ENCODE peak calls at places on chromosomes 16 and 17, in nine cellular contexts. L is OCI-LY7; Z is stimulated activated CD8-positive, alpha-beta memory T cell treated with anti-CD3 and anti-CD28 coated beads, Interleukin-2, amount 100 ng/mL, for 48 hours; V is mucosa of descending colon; Q is Karpas-422; R is EL; P is GM13977; D is NCI-H1105; K is GM23248. U is an unnamed sample.
A peak's percentile ranks its signal among the peaks of the same experiment; 100 is the strongest.

GRCh38 chr16:86784267-86784626 is 205.9 kb downstream of the FOXL1 start:
- DNase-seq in L (no peak), Z (no peak), V (no peak), Q (no peak), R (no peak), P (no peak), D (no peak), K (peak; percentile 61), U (no peak)

GRCh38 chr16:72172105-72173034 is at the start of gene PMFBP1:
- DNase-seq in L (peak; percentile 86), Z (peak; percentile 3), V (peak; percentile 44), Q (peak; percentile 97), R (peak; percentile 76), P (peak; percentile 59), D (no peak), K (peak; percentile 92), U (peak; percentile 44)

GRCh38 chr17:31629696-31630470 is 229.2 kb downstream of the COPRS start:
- DNase-seq in L (no peak), Z (no peak), V (no peak), Q (no peak), R (peak; percentile 86), P (no peak), D (no peak), K (peak; percentile 87), U (no peak)

GRCh38 chr17:77907497-77908120 is 50.9 kb upstream of the TNRC6C start:
- DNase-seq in L (no peak), Z (no peak), V (no peak), Q (no peak), R (no peak), P (no peak), D (no peak), K (no peak), U (no peak)

GRCh38 chr17:48724241-48725004 is 1.4 kb downstream of the PRAC2 start:
- DNase-seq in L (peak; percentile 58), Z (peak; percentile 77), V (peak; percentile 98), Q (peak; percentile 82), R (peak; percentile 77), P (peak; percentile 78), D (peak; percentile 16), K (peak; percentile 89), U (peak; percentile 22)

GRCh38 chr17:18184143-18185007 is 747 bp downstream of the ALKBH5 start:
- DNase-seq in L (peak; percentile 81), Z (peak; percentile 54), V (peak; percentile 59), Q (peak; percentile 82), R (peak; percentile 51), P (peak; percentile 63), D (peak; percentile 32), K (peak; percentile 84), U (no peak)

GRCh38 chr17:32971171-32971570 is 20.5 kb upstream of the SPACA3 start:
- DNase-seq in L (no peak), Z (no peak), V (no peak), Q (no peak), R (peak; percentile 8), P (no peak), D (no peak), K (peak; percentile 34), U (no peak)

GRCh38 chr16:22659933-22660332 is 149.2 kb downstream of the NPIPB5 start:
- DNase-seq in L (no peak), Z (no peak), V (peak; percentile 55), Q (no peak), R (no peak), P (no peak), D (no peak), K (no peak), U (no peak)

GRCh38 chr16:49644143-49644460 is 211.8 kb downstream of the ZNF423 start:
- DNase-seq in L (no peak), Z (no peak), V (no peak), Q (no peak), R (peak; percentile 59), P (no peak), D (no peak), K (peak; percentile 44), U (no peak)

GRCh38 chr16:73710526-73710925 is 586.1 kb upstream of the PSMD7 start:
- DNase-seq in L (no peak), Z (no peak), V (no peak), Q (no peak), R (no peak), P (no peak), D (no peak), K (no peak), U (no peak)

GRCh38 chr17:45368661-45369060 is 51.8 kb upstream of the MAP3K14 start:
- DNase-seq in L (no peak), Z (no peak), V (no peak), Q (no peak), R (peak; percentile 84), P (no peak), D (no peak), K (peak; percentile 45), U (no peak)

GRCh38 chr17:732788-733720 is 658 bp downstream of the TLCD3A start:
- DNase-seq in L (peak; percentile 24), Z (no peak), V (peak; percentile 48), Q (peak; percentile 73), R (peak; percentile 62), P (peak; percentile 48), D (no peak), K (peak; percentile 77), U (no peak)

GRCh38 chr17:74272731-74273201 is 1.3 kb upstream of the DNAI2 start:
- DNase-seq in L (no peak), Z (no peak), V (no peak), Q (no peak), R (no peak), P (no peak), D (no peak), K (no peak), U (no peak)

GRCh38 chr17:21358682-21359482 is 17.3 kb upstream of the KCNJ12 start:
- DNase-seq in L (no peak), Z (no peak), V (peak; percentile 44), Q (no peak), R (peak; percentile 34), P (no peak), D (no peak), K (peak; percentile 75), U (no peak)

GRCh38 chr17:63844293-63844672 is 1.8 kb upstream of the SMARCD2 start:
- DNase-seq in L (no peak), Z (no peak), V (no peak), Q (no peak), R (no peak), P (no peak), D (no peak), K (no peak), U (no peak)

U was measured in epithelial cell of proximal tubule.